ENCODE peak calls at places on chromosomes 4 and X, in four cellular contexts. G is upper lobe of left lung, T is right lobe of liver, A is body of pancreas. R is an unnamed sample. For H3K4me1, the result is how much of the 10 kb centered on the place peaks cover.

GRCh38 chr4:879730-880079 is 52.4 kb downstream of the GAK start:
- DNase-seq in T (no peak), A (no peak), G (no peak), R (peak)

GRCh38 chr4:142405021-142405991 is 440.8 kb downstream of the INPP4B start:
- DNase-seq in T (peak), G (peak), A (peak), R (peak)

GRCh38 chr4:1001561-1002130 is 8.4 kb upstream of the SLC26A1 start:
- DNase-seq in A (no peak), G (no peak), T (no peak), R (no peak)

GRCh38 chrX:39513836-39514235 is 583.9 kb downstream of the BCOR start:
- DNase-seq in G (no peak), T (no peak), A (no peak), R (peak)

GRCh38 chrX:11449613-11450012 is 156.4 kb downstream of the AMELX start:
- DNase-seq in A (no peak), G (no peak), T (no peak), R (no peak)

GRCh38 chr4:61468091-61468720 is 268.1 kb downstream of the ADGRL3 start:
- DNase-seq in A (no peak), G (no peak), T (no peak), R (no peak)

GRCh38 chr4:156193116-156193515 is 239.4 kb upstream of the CTSO start:
- DNase-seq in A (no peak), T (no peak), G (no peak), R (no peak)

GRCh38 chr4:126051709-126052424 is 737.1 kb downstream of the FAT4 start:
- DNase-seq in T (no peak), G (no peak), A (no peak), R (no peak)

GRCh38 chrX:55908685-55909212 is 191.2 kb downstream of the RRAGB start:
- DNase-seq in A (peak), G (no peak), T (no peak), R (peak)

GRCh38 chr4:78121338-78121904 is 64.3 kb downstream of the FRAS1 start:
- DNase-seq in T (no peak), A (peak), G (peak), R (no peak)

GRCh38 chr4:186789671-186790070 is 66.0 kb upstream of the FAT1 start:
- DNase-seq in T (no peak), A (no peak), G (no peak), R (no peak)

GRCh38 chrX:136920001-136920400 is 39.5 kb upstream of the RBMX start:
- DNase-seq in T (no peak), A (no peak), G (no peak), R (no peak)

GRCh38 chr4:4415806-4416805 is 29.2 kb downstream of the NSG1 start:
- DNase-seq in T (no peak), G (peak), A (no peak), R (peak)

GRCh38 chr4:185752881-185753280 is 59.1 kb downstream of the SORBS2 start:
- DNase-seq in A (no peak), G (no peak), T (no peak), R (no peak)
- H3K4me1 ChIP-seq in A (under half), G (under half), T (under half), R (under half)

GRCh38 chr4:100985576-100985975 is 361.8 kb downstream of the PPP3CA start:
- DNase-seq in T (no peak), A (no peak), G (no peak), R (no peak)
- H3K27ac ChIP-seq in T (no peak), A (no peak), G (no peak), R (no peak)

GRCh38 chr4:25860586-25861421 is 2.0 kb downstream of the SEL1L3 start:
- DNase-seq in A (peak), G (peak), T (no peak), R (peak)

GRCh38 chr4:25859429-25860148 is 3.2 kb downstream of the SEL1L3 start:
- DNase-seq in G (no peak), A (no peak), T (no peak), R (no peak)

GRCh38 chr4:25861951-25862410 is 807 bp downstream of the SEL1L3 start:
- DNase-seq in A (peak), T (no peak), G (peak), R (peak)

GRCh38 chr4:25862411-25863346 is at the start of gene SEL1L3:
- DNase-seq in T (peak), G (peak), A (peak), R (peak)

GRCh38 chr4:25861422-25861926 is 1.3 kb downstream of the SEL1L3 start:
- DNase-seq in A (no peak), G (no peak), T (no peak), R (no peak)
- TF ChIP-seq POLR2A in A (no peak), G (no peak), T (no peak), R (no peak)

GRCh38 chrX:13759152-13759718 is 24.7 kb downstream of the OFD1 start:
- DNase-seq in A (no peak), G (peak), T (no peak), R (no peak)
- H3K4me1 ChIP-seq in A (under half), G (under half), T (under half), R (under half)

DNA sequence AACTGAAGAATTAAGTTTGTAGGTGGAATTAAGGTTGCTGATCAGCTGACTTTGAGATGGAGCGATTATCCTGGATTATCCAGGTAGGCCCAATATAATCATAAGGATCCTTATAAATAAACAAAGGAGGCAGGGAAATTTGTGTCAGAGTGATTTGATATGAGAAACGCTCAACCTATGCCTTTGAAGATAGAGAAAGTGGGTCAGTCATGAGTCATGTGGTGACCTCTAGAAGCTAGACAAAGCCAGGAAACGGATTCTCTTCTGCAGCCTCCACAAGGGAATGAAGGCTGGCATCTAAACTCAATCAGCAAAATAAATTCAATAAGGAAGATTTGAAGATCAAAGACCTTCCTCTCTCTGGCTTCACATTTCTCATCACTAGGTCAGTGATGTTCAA is 41.5 kb upstream of the SMIM10 start:
- DNase-seq in A (no peak), T (no peak), G (no peak), R (no peak)
- H3K27ac ChIP-seq in A (no peak), T (no peak), G (no peak), R (peak)

GRCh38 chr4:169619958-169620845 is at the start of gene CLCN3:
- DNase-seq in T (peak), G (peak), A (peak), R (peak)
- TF ChIP-seq POLR2A in T (peak), G (peak), A (peak), R (peak)

DNA sequence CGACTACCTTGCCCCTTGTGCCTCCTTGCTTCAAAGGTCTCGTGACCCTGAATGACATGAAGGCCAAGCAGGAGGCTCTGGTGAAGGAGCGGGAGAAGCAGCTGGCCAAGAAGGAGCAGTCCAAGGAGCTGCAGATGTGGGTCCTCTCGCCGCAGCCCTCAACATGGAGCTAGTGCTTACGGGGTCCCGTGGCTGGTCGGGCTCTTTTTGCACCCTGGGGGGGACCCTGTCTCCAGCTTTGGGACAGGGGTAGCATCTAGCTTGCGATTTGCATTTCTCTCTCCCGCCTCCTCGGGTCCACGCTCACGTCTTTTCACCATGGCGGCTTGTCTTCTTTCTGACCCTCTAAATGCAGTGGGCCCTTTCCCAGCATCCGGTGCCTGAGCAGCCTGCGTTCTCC is 1.8 kb downstream of the FAM50A start:
- DNase-seq in T (no peak), A (no peak), G (no peak), R (no peak)
- H3K4me1 ChIP-seq in T (under half), A (under half), G (under half), R (under half)

GRCh38 chr4:151099976-151100417 is 569 bp downstream of the RPS3A start:
- DNase-seq in G (no peak), T (no peak), A (no peak), R (no peak)

GRCh38 chr4:151097759-151098158 is 1.7 kb upstream of the RPS3A start:
- DNase-seq in G (no peak), T (no peak), A (no peak), R (no peak)

GRCh38 chr4:151099226-151099975 is at the start of gene RPS3A:
- DNase-seq in G (peak), T (peak), A (peak), R (peak)

GRCh38 chr4:151098191-151098590 is 1.2 kb upstream of the RPS3A start:
- DNase-seq in T (no peak), A (no peak), G (peak), R (no peak)

GRCh38 chr4:151100517-151100916 is 1.1 kb downstream of the RPS3A start:
- DNase-seq in A (no peak), T (no peak), G (no peak), R (no peak)
- H3K27ac ChIP-seq in A (no peak), T (peak), G (peak), R (no peak)

GRCh38 chr4:7960017-7960789 is 20.5 kb upstream of the AFAP1 start:
- DNase-seq in T (no peak), A (no peak), G (no peak), R (no peak)
- TF ChIP-seq POLR2A in T (no peak), A (no peak), G (no peak), R (no peak)

R was measured in adrenal gland.